ENCODE peak calls at places on chromosomes 12 and 14, in seven cellular contexts. L is uterus, U is IMR-90, X is left lung, H is epithelial cell of esophagus, O is RWPE2, D is Caco-2. E is an unnamed sample.

GRCh38 chr14:95385701-95386100 is 66.0 kb upstream of the CLMN start:
- DNase-seq in L (no peak), U (no peak), X (no peak), H (no peak), O (no peak), D (no peak), E (no peak)

GRCh38 chr14:36325853-36326252 is 5.4 kb upstream of the MBIP start:
- DNase-seq in L (no peak), U (no peak), X (no peak), H (no peak), O (no peak), D (no peak), E (no peak)

GRCh38 chr12:108440736-108441135 is 74.3 kb upstream of the FICD start:
- DNase-seq in L (no peak), U (no peak), X (no peak), H (no peak), O (no peak), D (no peak), E (no peak)

GRCh38 chr12:57899010-57899662 is 42.2 kb upstream of the ATP23 start:
- DNase-seq in L (peak), U (peak), X (peak), H (peak), O (no peak), D (no peak), E (no peak)

GRCh38 chr12:53989227-53990113 is 4.5 kb downstream of the HOXC10 start:
- DNase-seq in L (no peak), U (peak), X (no peak), H (peak), O (no peak), D (peak), E (no peak)

GRCh38 chr14:94679106-94679819 is 67.1 kb downstream of the SERPINA3 start:
- DNase-seq in L (no peak), U (no peak), X (no peak), H (no peak), O (peak), D (no peak), E (peak)

GRCh38 chr14:70702154-70702553 is 60.4 kb downstream of the TTC9 start:
- DNase-seq in L (no peak), U (no peak), X (no peak), H (no peak), O (no peak), D (no peak), E (no peak)

GRCh38 chr12:113252494-113252893 is 31.2 kb downstream of the TPCN1 start:
- DNase-seq in L (no peak), U (no peak), X (no peak), H (no peak), O (no peak), D (no peak), E (no peak)

GRCh38 chr12:113157218-113157859 is 7.8 kb downstream of the CFAP73 start:
- DNase-seq in L (no peak), U (no peak), X (no peak), H (no peak), O (no peak), D (no peak), E (no peak)

GRCh38 chr12:59716049-59716448 is 120.2 kb downstream of the SLC16A7 start:
- DNase-seq in L (no peak), U (peak), X (no peak), H (no peak), O (no peak), D (no peak), E (no peak)

GRCh38 chr12:3562484-3562883 is 71.5 kb downstream of the PRMT8 start:
- DNase-seq in L (no peak), U (no peak), X (no peak), H (no peak), O (peak), D (no peak), E (no peak)

GRCh38 chr12:132453361-132454133 is 36.4 kb upstream of the FBRSL1 start:
- DNase-seq in L (no peak), U (peak), X (peak), H (no peak), O (peak), D (no peak), E (no peak)

GRCh38 chr14:102196436-102197230 is 56.9 kb downstream of the WDR20 start:
- DNase-seq in L (no peak), U (no peak), X (no peak), H (no peak), O (no peak), D (no peak), E (no peak)

GRCh38 chr12:40622246-40622838 is 69.9 kb upstream of the CNTN1 start:
- DNase-seq in L (peak), U (peak), X (no peak), H (peak), O (no peak), D (peak), E (no peak)

GRCh38 chr14:103538291-103539055 is 9.5 kb downstream of the TRMT61A start:
- DNase-seq in L (peak), U (no peak), X (peak), H (no peak), O (no peak), D (no peak), E (no peak)

GRCh38 chr12:23099104-23099503 is 474.1 kb downstream of the ETNK1 start:
- DNase-seq in L (no peak), U (no peak), X (no peak), H (no peak), O (no peak), D (no peak), E (no peak)

GRCh38 chr14:55731881-55732498 is 152.0 kb downstream of the KTN1 start:
- DNase-seq in L (no peak), U (peak), X (no peak), H (peak), O (no peak), D (peak), E (peak)

GRCh38 chr14:94748667-94749347 is 21.1 kb downstream of the GSC start:
- DNase-seq in L (no peak), U (no peak), X (no peak), H (no peak), O (no peak), D (peak), E (no peak)

GRCh38 chr12:88958961-88959360 is 378.7 kb upstream of the KITLG start:
- DNase-seq in L (no peak), U (no peak), X (no peak), H (no peak), O (no peak), D (no peak), E (no peak)

GRCh38 chr12:57416039-57416996 is 14.5 kb downstream of the R3HDM2 start:
- DNase-seq in L (no peak), U (peak), X (no peak), H (peak), O (no peak), D (no peak), E (no peak)

GRCh38 chr12:119302334-119303132 is 32.0 kb upstream of the CCDC60 start:
- DNase-seq in L (no peak), U (no peak), X (no peak), H (no peak), O (no peak), D (no peak), E (no peak)

DNA sequence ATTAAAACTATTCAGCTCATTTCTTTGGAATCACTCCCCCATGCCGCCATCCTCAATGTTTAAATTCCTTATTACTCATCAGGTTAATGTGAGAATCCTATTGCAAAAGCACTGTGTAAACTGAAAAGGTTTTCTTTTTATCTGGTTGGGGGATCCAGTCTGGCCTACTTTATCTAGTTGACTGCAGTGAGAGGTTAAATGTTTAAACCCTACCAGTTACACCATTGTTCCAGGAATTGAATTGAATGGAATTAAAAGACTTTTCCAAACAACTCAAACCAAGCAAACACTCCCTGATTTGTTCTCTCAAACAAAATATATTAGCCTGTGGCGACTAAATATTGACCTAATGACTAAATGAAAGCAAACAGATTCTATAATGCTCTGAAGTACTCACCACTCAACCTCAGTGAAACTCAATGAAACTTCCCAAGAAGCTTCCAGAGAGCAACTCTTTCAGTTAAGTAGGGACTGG is 100.5 kb downstream of the VEZT start:
- DNase-seq in L (no peak), U (peak), X (no peak), H (peak), O (no peak), D (peak), E (no peak)
- TF ChIP-seq CTCF in L (no peak), U (no peak), X (no peak), H (no peak), O (no peak), D (no peak), E (no peak)

GRCh38 chr12:16121953-16122352 is 155.5 kb downstream of the SLC15A5 start:
- DNase-seq in L (no peak), U (no peak), X (no peak), H (no peak), O (no peak), D (no peak), E (no peak)
- TF ChIP-seq CTCF in L (no peak), U (no peak), X (no peak), H (no peak), O (no peak), D (no peak), E (no peak)

GRCh38 chr12:67414011-67414715 is 145.0 kb downstream of the CAND1 start:
- DNase-seq in L (no peak), U (no peak), X (no peak), H (no peak), O (no peak), D (no peak), E (no peak)

GRCh38 chr12:67413577-67413976 is 144.4 kb downstream of the CAND1 start:
- DNase-seq in L (no peak), U (no peak), X (no peak), H (peak), O (no peak), D (no peak), E (no peak)

GRCh38 chr12:67419810-67420209 is 150.7 kb downstream of the CAND1 start:
- DNase-seq in L (no peak), U (no peak), X (no peak), H (no peak), O (no peak), D (no peak), E (no peak)

GRCh38 chr12:67411562-67411961 is 142.4 kb downstream of the CAND1 start:
- DNase-seq in L (no peak), U (no peak), X (no peak), H (no peak), O (no peak), D (no peak), E (no peak)

GRCh38 chr12:67415473-67415872 is 146.3 kb downstream of the CAND1 start:
- DNase-seq in L (no peak), U (peak), X (no peak), H (peak), O (no peak), D (peak), E (no peak)
- TF ChIP-seq CTCF in L (no peak), U (peak), X (no peak), H (peak), O (peak), D (peak), E (no peak)

GRCh38 chr12:5871741-5872140 is 73.3 kb downstream of the ANO2 start:
- DNase-seq in L (no peak), U (no peak), X (no peak), H (no peak), O (no peak), D (no peak), E (no peak)

GRCh38 chr12:5874514-5874913 is 70.5 kb downstream of the ANO2 start:
- DNase-seq in L (no peak), U (no peak), X (no peak), H (no peak), O (no peak), D (no peak), E (no peak)

GRCh38 chr12:5873341-5873919 is 71.6 kb downstream of the ANO2 start:
- DNase-seq in L (no peak), U (no peak), X (no peak), H (no peak), O (no peak), D (no peak), E (no peak)

GRCh38 chr12:5870183-5870582 is 74.9 kb downstream of the ANO2 start:
- DNase-seq in L (no peak), U (no peak), X (no peak), H (no peak), O (no peak), D (no peak), E (no peak)

DNA sequence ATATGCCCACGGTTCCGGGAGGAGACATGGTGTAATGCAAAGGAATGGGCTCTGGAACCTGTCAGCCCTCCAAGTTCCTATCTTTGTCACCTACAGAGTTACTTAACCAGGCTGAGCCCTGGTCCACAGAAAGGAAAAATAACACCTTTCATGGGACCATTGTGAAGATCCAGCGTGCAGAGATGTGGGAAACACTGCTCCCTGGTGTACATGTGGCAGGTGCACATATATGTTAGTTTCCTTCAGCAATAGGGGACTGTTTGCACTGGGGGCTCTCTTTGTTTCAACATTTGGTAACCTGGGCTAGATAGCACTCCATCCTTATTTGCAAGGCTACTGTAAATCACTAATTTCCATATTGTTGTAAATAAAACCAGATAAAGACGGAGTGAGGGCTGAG is 72.3 kb downstream of the ANO2 start:
- DNase-seq in L (no peak), U (peak), X (no peak), H (no peak), O (no peak), D (peak), E (no peak)
- TF ChIP-seq CTCF in L (no peak), U (peak), X (no peak), H (peak), O (peak), D (peak), E (no peak)

GRCh38 chr12:41988715-41989114 is 156.0 kb downstream of the GXYLT1 start:
- DNase-seq in L (no peak), U (no peak), X (no peak), H (no peak), O (no peak), D (no peak), E (no peak)

GRCh38 chr12:41992692-41993215 is 151.9 kb downstream of the GXYLT1 start:
- DNase-seq in L (no peak), U (no peak), X (no peak), H (no peak), O (no peak), D (no peak), E (no peak)

GRCh38 chr12:41993283-41993682 is 151.4 kb downstream of the GXYLT1 start:
- DNase-seq in L (no peak), U (no peak), X (no peak), H (no peak), O (no peak), D (no peak), E (no peak)

DNA sequence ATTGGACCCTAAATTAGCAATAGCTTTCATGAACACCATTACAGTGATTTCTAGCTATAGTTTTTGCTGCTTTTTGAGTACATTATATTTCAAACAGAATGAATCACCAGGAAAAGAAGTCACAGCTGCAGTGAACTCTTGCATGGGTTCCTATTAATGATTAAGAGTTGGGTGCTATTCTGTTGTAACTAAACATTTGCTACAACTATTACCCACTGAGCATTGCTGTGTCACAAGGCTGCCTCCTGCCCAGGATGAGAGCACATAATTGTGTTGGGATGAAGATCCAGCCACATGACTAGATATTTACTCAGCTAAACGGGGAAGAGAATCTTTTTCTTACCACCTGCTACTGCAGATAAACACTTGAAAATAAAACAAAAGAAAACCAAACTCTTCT is 152.6 kb downstream of the GXYLT1 start:
- DNase-seq in L (no peak), U (no peak), X (no peak), H (no peak), O (no peak), D (no peak), E (no peak)
- TF ChIP-seq CTCF in L (no peak), U (no peak), X (no peak), H (no peak), O (no peak), D (no peak), E (no peak)

DNA sequence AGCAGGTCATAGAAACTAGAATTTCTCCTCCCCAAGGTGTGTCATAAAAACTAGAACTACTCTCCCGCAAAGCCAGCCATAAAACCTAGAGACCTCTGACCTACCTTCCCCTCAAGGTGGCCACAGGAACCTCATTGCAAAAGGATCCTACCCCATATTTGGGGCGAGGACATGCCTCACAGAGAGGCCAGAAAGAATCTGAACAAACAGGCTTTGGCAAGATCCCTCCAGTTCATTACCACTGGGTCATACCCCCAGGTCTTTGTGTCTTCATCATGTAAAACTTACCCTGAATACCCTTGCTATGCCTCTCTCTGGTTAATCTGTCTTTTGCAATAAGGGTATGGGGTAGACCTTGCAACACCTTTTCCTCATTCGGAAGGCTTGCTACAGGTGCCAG is 64.8 kb upstream of the ZFP36L1 start:
- DNase-seq in L (no peak), U (no peak), X (no peak), H (no peak), O (no peak), D (peak), E (no peak)
- TF ChIP-seq CTCF in L (no peak), U (no peak), X (no peak), H (no peak), O (no peak), D (no peak), E (no peak)

DNA sequence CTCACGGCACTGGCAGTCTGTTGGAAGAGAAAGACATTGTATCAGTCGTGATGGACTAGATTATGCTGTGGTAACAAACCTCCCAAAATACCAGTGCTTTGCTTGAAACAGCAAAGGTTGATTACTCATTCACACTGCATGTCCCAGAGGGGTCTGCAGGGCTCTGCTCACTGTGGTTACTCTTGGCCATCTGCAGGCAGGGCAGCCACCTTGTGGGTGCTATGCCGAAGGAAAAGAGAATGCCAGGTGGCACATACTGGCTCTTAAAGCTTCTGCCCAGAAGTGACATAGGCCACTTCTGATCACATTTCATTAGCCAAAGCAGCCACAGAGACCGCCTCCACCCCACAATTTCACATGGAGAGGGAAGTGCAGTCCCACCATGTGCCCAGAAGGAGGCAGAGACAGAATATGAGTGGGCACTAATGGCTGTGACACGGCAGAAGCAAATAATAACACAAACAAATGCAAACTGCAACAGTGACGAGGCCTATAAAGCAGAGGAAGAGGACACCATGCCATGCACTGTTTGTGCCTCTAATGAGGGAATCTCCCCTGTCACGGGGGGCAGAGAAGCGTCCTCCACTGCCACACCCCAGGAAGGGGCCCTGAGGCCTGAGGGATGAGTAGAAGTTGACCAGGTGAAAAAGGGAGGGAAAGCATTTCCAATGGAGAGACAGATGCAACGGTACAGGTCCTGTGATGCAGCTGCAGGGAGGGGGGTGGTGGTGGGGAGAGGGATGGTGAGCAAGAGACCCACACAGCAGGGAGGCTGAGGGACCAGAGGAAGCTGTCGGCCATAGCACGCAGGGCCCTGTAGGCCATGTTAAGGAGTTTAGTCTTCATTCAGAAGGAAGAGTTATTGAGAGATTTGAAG is 51.7 kb upstream of the KICS2 start:
- DNase-seq in L (no peak), U (no peak), X (no peak), H (peak), O (no peak), D (peak), E (no peak)
- TF ChIP-seq CTCF in L (no peak), U (peak), X (peak), H (peak), O (peak), D (peak), E (no peak)

E was measured in mesothelial cell of epicardium.